ENCODE peak calls at places on chromosomes 6 and 20, in seven cellular contexts. One of them, this sample, is unnamed.

GRCh38 chr6:134532694-134533624 is 215.0 kb upstream of the SGK1 start:
- DNase-seq in upper lobe of right lung: no peak
- DNase-seq in head of caudate nucleus: no peak
- DNase-seq in Daoy: no peak
- DNase-seq in psoas muscle: no peak
- DNase-seq in fibroblast of pulmonary artery: no peak
- DNase-seq in stimulated activated CD4-positive, alpha-beta T cell treated with anti-CD3 and anti-CD28 coated beads, Interleukin-2, amount 100 ng/mL, for 48 hours: no peak
- DNase-seq in this sample: no peak

GRCh38 chr20:3406481-3407425 is 716 bp downstream of the DNAAF9 start:
- DNase-seq in upper lobe of right lung: peak; percentile 65
- DNase-seq in head of caudate nucleus: peak; percentile 61
- DNase-seq in Daoy: peak; percentile 30
- DNase-seq in psoas muscle: no peak
- DNase-seq in fibroblast of pulmonary artery: peak; percentile 51
- DNase-seq in stimulated activated CD4-positive, alpha-beta T cell treated with anti-CD3 and anti-CD28 coated beads, Interleukin-2, amount 100 ng/mL, for 48 hours: peak; percentile 2
- DNase-seq in this sample: no peak

GRCh38 chr6:161204866-161205557 is 68.8 kb downstream of the AGPAT4 start:
- DNase-seq in upper lobe of right lung: no peak
- DNase-seq in head of caudate nucleus: no peak
- DNase-seq in Daoy: no peak
- DNase-seq in psoas muscle: no peak
- DNase-seq in fibroblast of pulmonary artery: no peak
- DNase-seq in stimulated activated CD4-positive, alpha-beta T cell treated with anti-CD3 and anti-CD28 coated beads, Interleukin-2, amount 100 ng/mL, for 48 hours: no peak
- DNase-seq in this sample: no peak

GRCh38 chr6:141521440-141521839 is 611.3 kb upstream of the GJE1 start:
- DNase-seq in upper lobe of right lung: no peak
- DNase-seq in head of caudate nucleus: no peak
- DNase-seq in Daoy: no peak
- DNase-seq in psoas muscle: no peak
- DNase-seq in fibroblast of pulmonary artery: peak; percentile 54
- DNase-seq in stimulated activated CD4-positive, alpha-beta T cell treated with anti-CD3 and anti-CD28 coated beads, Interleukin-2, amount 100 ng/mL, for 48 hours: no peak
- DNase-seq in this sample: no peak

GRCh38 chr6:7787137-7787575 is 61.3 kb downstream of the BMP6 start:
- DNase-seq in upper lobe of right lung: no peak
- DNase-seq in head of caudate nucleus: no peak
- DNase-seq in Daoy: no peak
- DNase-seq in psoas muscle: peak; percentile 19
- DNase-seq in fibroblast of pulmonary artery: peak; percentile 96
- DNase-seq in stimulated activated CD4-positive, alpha-beta T cell treated with anti-CD3 and anti-CD28 coated beads, Interleukin-2, amount 100 ng/mL, for 48 hours: no peak
- DNase-seq in this sample: no peak

GRCh38 chr6:14278436-14278835 is 160.9 kb downstream of the CD83 start:
- DNase-seq in upper lobe of right lung: no peak
- DNase-seq in head of caudate nucleus: no peak
- DNase-seq in Daoy: no peak
- DNase-seq in psoas muscle: no peak
- DNase-seq in fibroblast of pulmonary artery: no peak
- DNase-seq in stimulated activated CD4-positive, alpha-beta T cell treated with anti-CD3 and anti-CD28 coated beads, Interleukin-2, amount 100 ng/mL, for 48 hours: no peak
- DNase-seq in this sample: no peak

GRCh38 chr6:151379933-151380847 is 11.2 kb downstream of the ZBTB2 start:
- DNase-seq in upper lobe of right lung: no peak
- DNase-seq in head of caudate nucleus: no peak
- DNase-seq in Daoy: no peak
- DNase-seq in psoas muscle: peak; percentile 25
- DNase-seq in fibroblast of pulmonary artery: no peak
- DNase-seq in stimulated activated CD4-positive, alpha-beta T cell treated with anti-CD3 and anti-CD28 coated beads, Interleukin-2, amount 100 ng/mL, for 48 hours: no peak
- DNase-seq in this sample: no peak

GRCh38 chr6:6980999-6981581 is 126.7 kb upstream of the RREB1 start:
- DNase-seq in upper lobe of right lung: no peak
- DNase-seq in head of caudate nucleus: no peak
- DNase-seq in Daoy: no peak
- DNase-seq in psoas muscle: no peak
- DNase-seq in fibroblast of pulmonary artery: no peak
- DNase-seq in stimulated activated CD4-positive, alpha-beta T cell treated with anti-CD3 and anti-CD28 coated beads, Interleukin-2, amount 100 ng/mL, for 48 hours: no peak
- DNase-seq in this sample: no peak

GRCh38 chr6:71047401-71047800 is 90.5 kb upstream of the B3GAT2 start:
- DNase-seq in upper lobe of right lung: no peak
- DNase-seq in head of caudate nucleus: no peak
- DNase-seq in Daoy: no peak
- DNase-seq in psoas muscle: no peak
- DNase-seq in fibroblast of pulmonary artery: no peak
- DNase-seq in stimulated activated CD4-positive, alpha-beta T cell treated with anti-CD3 and anti-CD28 coated beads, Interleukin-2, amount 100 ng/mL, for 48 hours: no peak
- DNase-seq in this sample: no peak

GRCh38 chr6:73604461-73604860 is 49.3 kb downstream of the SLC17A5 start:
- DNase-seq in upper lobe of right lung: peak; percentile 23
- DNase-seq in head of caudate nucleus: no peak
- DNase-seq in Daoy: no peak
- DNase-seq in psoas muscle: no peak
- DNase-seq in fibroblast of pulmonary artery: no peak
- DNase-seq in stimulated activated CD4-positive, alpha-beta T cell treated with anti-CD3 and anti-CD28 coated beads, Interleukin-2, amount 100 ng/mL, for 48 hours: no peak
- DNase-seq in this sample: no peak

GRCh38 chr20:49846206-49846807 is 33.7 kb downstream of the SLC9A8 start:
- DNase-seq in upper lobe of right lung: no peak
- DNase-seq in head of caudate nucleus: no peak
- DNase-seq in Daoy: peak; percentile 36
- DNase-seq in psoas muscle: no peak
- DNase-seq in fibroblast of pulmonary artery: peak; percentile 78
- DNase-seq in stimulated activated CD4-positive, alpha-beta T cell treated with anti-CD3 and anti-CD28 coated beads, Interleukin-2, amount 100 ng/mL, for 48 hours: peak; percentile 48
- DNase-seq in this sample: no peak

GRCh38 chr6:36546664-36546957 is 668 bp downstream of the STK38 start:
- DNase-seq in upper lobe of right lung: no peak
- DNase-seq in head of caudate nucleus: no peak
- DNase-seq in Daoy: no peak
- DNase-seq in psoas muscle: no peak
- DNase-seq in fibroblast of pulmonary artery: no peak
- DNase-seq in stimulated activated CD4-positive, alpha-beta T cell treated with anti-CD3 and anti-CD28 coated beads, Interleukin-2, amount 100 ng/mL, for 48 hours: no peak
- DNase-seq in this sample: no peak

GRCh38 chr20:53002786-53003185 is 30.6 kb downstream of the TSHZ2 start:
- DNase-seq in upper lobe of right lung: no peak
- DNase-seq in head of caudate nucleus: no peak
- DNase-seq in Daoy: no peak
- DNase-seq in psoas muscle: no peak
- DNase-seq in fibroblast of pulmonary artery: no peak
- DNase-seq in stimulated activated CD4-positive, alpha-beta T cell treated with anti-CD3 and anti-CD28 coated beads, Interleukin-2, amount 100 ng/mL, for 48 hours: no peak
- DNase-seq in this sample: no peak

GRCh38 chr6:100433726-100434435 is 30.8 kb downstream of the SIM1 start:
- DNase-seq in upper lobe of right lung: no peak
- DNase-seq in head of caudate nucleus: no peak
- DNase-seq in Daoy: no peak
- DNase-seq in psoas muscle: no peak
- DNase-seq in fibroblast of pulmonary artery: no peak
- DNase-seq in stimulated activated CD4-positive, alpha-beta T cell treated with anti-CD3 and anti-CD28 coated beads, Interleukin-2, amount 100 ng/mL, for 48 hours: no peak
- DNase-seq in this sample: no peak

GRCh38 chr20:25019381-25020155 is 27.0 kb upstream of the APMAP start:
- DNase-seq in upper lobe of right lung: peak; percentile 63
- DNase-seq in head of caudate nucleus: peak; percentile 1
- DNase-seq in Daoy: no peak
- DNase-seq in psoas muscle: no peak
- DNase-seq in fibroblast of pulmonary artery: no peak
- DNase-seq in stimulated activated CD4-positive, alpha-beta T cell treated with anti-CD3 and anti-CD28 coated beads, Interleukin-2, amount 100 ng/mL, for 48 hours: no peak
- DNase-seq in this sample: no peak

GRCh38 chr20:44072381-44072780 is 114.6 kb downstream of the JPH2 start:
- DNase-seq in upper lobe of right lung: peak; percentile 15
- DNase-seq in head of caudate nucleus: no peak
- DNase-seq in Daoy: no peak
- DNase-seq in psoas muscle: no peak
- DNase-seq in fibroblast of pulmonary artery: no peak
- DNase-seq in stimulated activated CD4-positive, alpha-beta T cell treated with anti-CD3 and anti-CD28 coated beads, Interleukin-2, amount 100 ng/mL, for 48 hours: no peak
- DNase-seq in this sample: no peak

GRCh38 chr6:169741344-169741743 is 10.0 kb downstream of the DYNLT2 start:
- DNase-seq in upper lobe of right lung: no peak
- DNase-seq in head of caudate nucleus: no peak
- DNase-seq in Daoy: no peak
- DNase-seq in psoas muscle: no peak
- DNase-seq in fibroblast of pulmonary artery: no peak
- DNase-seq in stimulated activated CD4-positive, alpha-beta T cell treated with anti-CD3 and anti-CD28 coated beads, Interleukin-2, amount 100 ng/mL, for 48 hours: no peak
- DNase-seq in this sample: no peak

GRCh38 chr20:21027569-21027968 is 78.6 kb downstream of the LINC00237 start:
- DNase-seq in upper lobe of right lung: no peak
- DNase-seq in head of caudate nucleus: no peak
- DNase-seq in Daoy: peak; percentile 70
- DNase-seq in psoas muscle: no peak
- DNase-seq in fibroblast of pulmonary artery: no peak
- DNase-seq in stimulated activated CD4-positive, alpha-beta T cell treated with anti-CD3 and anti-CD28 coated beads, Interleukin-2, amount 100 ng/mL, for 48 hours: no peak
- DNase-seq in this sample: no peak

GRCh38 chr20:11144114-11144513 is 470.3 kb upstream of the JAG1 start:
- DNase-seq in upper lobe of right lung: no peak
- DNase-seq in head of caudate nucleus: no peak
- DNase-seq in Daoy: peak; percentile 78
- DNase-seq in psoas muscle: no peak
- DNase-seq in fibroblast of pulmonary artery: peak; percentile 89
- DNase-seq in stimulated activated CD4-positive, alpha-beta T cell treated with anti-CD3 and anti-CD28 coated beads, Interleukin-2, amount 100 ng/mL, for 48 hours: no peak
- DNase-seq in this sample: no peak

GRCh38 chr6:157747395-157747794 is 75.7 kb upstream of the SNX9 start:
- DNase-seq in upper lobe of right lung: no peak
- DNase-seq in head of caudate nucleus: no peak
- DNase-seq in Daoy: no peak
- DNase-seq in psoas muscle: no peak
- DNase-seq in fibroblast of pulmonary artery: peak; percentile 57
- DNase-seq in stimulated activated CD4-positive, alpha-beta T cell treated with anti-CD3 and anti-CD28 coated beads, Interleukin-2, amount 100 ng/mL, for 48 hours: no peak
- DNase-seq in this sample: no peak

GRCh38 chr6:46040288-46040687 is 24.6 kb upstream of the CLIC5 start:
- DNase-seq in upper lobe of right lung: no peak
- DNase-seq in head of caudate nucleus: no peak
- DNase-seq in Daoy: no peak
- DNase-seq in psoas muscle: no peak
- DNase-seq in fibroblast of pulmonary artery: no peak
- DNase-seq in stimulated activated CD4-positive, alpha-beta T cell treated with anti-CD3 and anti-CD28 coated beads, Interleukin-2, amount 100 ng/mL, for 48 hours: no peak
- DNase-seq in this sample: no peak

GRCh38 chr6:42820509-42821340 is 38.9 kb downstream of the BICRAL start:
- DNase-seq in upper lobe of right lung: no peak
- DNase-seq in head of caudate nucleus: no peak
- DNase-seq in Daoy: no peak
- DNase-seq in psoas muscle: peak; percentile 45
- DNase-seq in fibroblast of pulmonary artery: no peak
- DNase-seq in stimulated activated CD4-positive, alpha-beta T cell treated with anti-CD3 and anti-CD28 coated beads, Interleukin-2, amount 100 ng/mL, for 48 hours: no peak
- DNase-seq in this sample: no peak

GRCh38 chr20:50517817-50518154 is 7.6 kb downstream of the PTPN1 start:
- DNase-seq in upper lobe of right lung: no peak
- DNase-seq in head of caudate nucleus: no peak
- DNase-seq in Daoy: no peak
- DNase-seq in psoas muscle: no peak
- DNase-seq in fibroblast of pulmonary artery: no peak
- DNase-seq in stimulated activated CD4-positive, alpha-beta T cell treated with anti-CD3 and anti-CD28 coated beads, Interleukin-2, amount 100 ng/mL, for 48 hours: no peak
- DNase-seq in this sample: no peak

GRCh38 chr20:35466856-35467255 is 11.5 kb downstream of the CEP250 start:
- DNase-seq in upper lobe of right lung: no peak
- DNase-seq in head of caudate nucleus: no peak
- DNase-seq in Daoy: no peak
- DNase-seq in psoas muscle: no peak
- DNase-seq in fibroblast of pulmonary artery: no peak
- DNase-seq in stimulated activated CD4-positive, alpha-beta T cell treated with anti-CD3 and anti-CD28 coated beads, Interleukin-2, amount 100 ng/mL, for 48 hours: no peak
- DNase-seq in this sample: no peak